ENCODE peak calls at places on chromosomes 1 and 21, in seven cellular contexts. One of them, this sample, is unnamed.

GRCh38 chr1:59750612-59751395 is 63.9 kb upstream of the HOOK1 start:
- DNase-seq in mesothelial cell of epicardium: no peak
- DNase-seq in stromal cell of bone marrow: peak; percentile 86
- DNase-seq in right lobe of liver: no peak
- DNase-seq in HFF-Myc: peak; percentile 73
- DNase-seq in stimulated activated CD4-positive, alpha-beta T cell treated with anti-CD3 and anti-CD28 coated beads, Interleukin-4, amount 100 ng/mL, for 1 hour: no peak
- DNase-seq in Peyer's patch: peak; percentile 51
- DNase-seq in this sample: peak; percentile 39

GRCh38 chr1:58395355-58395754 is 151.2 kb downstream of the OMA1 start:
- DNase-seq in stimulated activated CD4-positive, alpha-beta T cell treated with anti-CD3 and anti-CD28 coated beads, Interleukin-4, amount 100 ng/mL, for 1 hour: no peak
- DNase-seq in HFF-Myc: peak; percentile 95
- DNase-seq in right lobe of liver: no peak
- DNase-seq in mesothelial cell of epicardium: no peak
- DNase-seq in stromal cell of bone marrow: peak; percentile 73
- DNase-seq in Peyer's patch: no peak
- DNase-seq in this sample: no peak

GRCh38 chr1:97202981-97203380 is 481.4 kb downstream of the PTBP2 start:
- DNase-seq in Peyer's patch: no peak
- DNase-seq in HFF-Myc: no peak
- DNase-seq in stromal cell of bone marrow: no peak
- DNase-seq in stimulated activated CD4-positive, alpha-beta T cell treated with anti-CD3 and anti-CD28 coated beads, Interleukin-4, amount 100 ng/mL, for 1 hour: no peak
- DNase-seq in mesothelial cell of epicardium: no peak
- DNase-seq in right lobe of liver: no peak
- DNase-seq in this sample: no peak

GRCh38 chr1:20708057-20708456 is 9.8 kb downstream of the KIF17 start:
- DNase-seq in stimulated activated CD4-positive, alpha-beta T cell treated with anti-CD3 and anti-CD28 coated beads, Interleukin-4, amount 100 ng/mL, for 1 hour: no peak
- DNase-seq in stromal cell of bone marrow: no peak
- DNase-seq in mesothelial cell of epicardium: no peak
- DNase-seq in Peyer's patch: no peak
- DNase-seq in HFF-Myc: no peak
- DNase-seq in right lobe of liver: no peak
- DNase-seq in this sample: no peak

GRCh38 chr1:37890378-37891014 is 31.1 kb upstream of the MTF1 start:
- DNase-seq in mesothelial cell of epicardium: no peak
- DNase-seq in right lobe of liver: no peak
- DNase-seq in Peyer's patch: no peak
- DNase-seq in stromal cell of bone marrow: no peak
- DNase-seq in HFF-Myc: peak; percentile 16
- DNase-seq in stimulated activated CD4-positive, alpha-beta T cell treated with anti-CD3 and anti-CD28 coated beads, Interleukin-4, amount 100 ng/mL, for 1 hour: no peak
- DNase-seq in this sample: peak; percentile 54

GRCh38 chr1:19704247-19705113 is 39.8 kb downstream of the HTR6 start:
- DNase-seq in stimulated activated CD4-positive, alpha-beta T cell treated with anti-CD3 and anti-CD28 coated beads, Interleukin-4, amount 100 ng/mL, for 1 hour: peak; percentile 64
- DNase-seq in stromal cell of bone marrow: peak; percentile 45
- DNase-seq in HFF-Myc: peak; percentile 37
- DNase-seq in Peyer's patch: peak; percentile 84
- DNase-seq in mesothelial cell of epicardium: peak; percentile 57
- DNase-seq in right lobe of liver: peak; percentile 74
- DNase-seq in this sample: no peak

GRCh38 chr1:200118779-200119505 is 91.4 kb downstream of the NR5A2 start:
- DNase-seq in stimulated activated CD4-positive, alpha-beta T cell treated with anti-CD3 and anti-CD28 coated beads, Interleukin-4, amount 100 ng/mL, for 1 hour: no peak
- DNase-seq in mesothelial cell of epicardium: no peak
- DNase-seq in right lobe of liver: no peak
- DNase-seq in HFF-Myc: no peak
- DNase-seq in stromal cell of bone marrow: no peak
- DNase-seq in Peyer's patch: no peak
- DNase-seq in this sample: peak; percentile 89

GRCh38 chr1:150551784-150552691 is 2.8 kb downstream of the ADAMTSL4 start:
- DNase-seq in stromal cell of bone marrow: peak; percentile 88
- DNase-seq in right lobe of liver: peak; percentile 90
- DNase-seq in HFF-Myc: no peak
- DNase-seq in Peyer's patch: peak; percentile 87
- DNase-seq in mesothelial cell of epicardium: no peak
- DNase-seq in stimulated activated CD4-positive, alpha-beta T cell treated with anti-CD3 and anti-CD28 coated beads, Interleukin-4, amount 100 ng/mL, for 1 hour: no peak
- DNase-seq in this sample: no peak

GRCh38 chr1:88936760-88937342 is 45.5 kb upstream of the GTF2B start:
- DNase-seq in stromal cell of bone marrow: no peak
- DNase-seq in right lobe of liver: no peak
- DNase-seq in Peyer's patch: no peak
- DNase-seq in HFF-Myc: no peak
- DNase-seq in stimulated activated CD4-positive, alpha-beta T cell treated with anti-CD3 and anti-CD28 coated beads, Interleukin-4, amount 100 ng/mL, for 1 hour: no peak
- DNase-seq in mesothelial cell of epicardium: no peak
- DNase-seq in this sample: no peak

GRCh38 chr1:160205242-160205973 is at the start of gene PEA15:
- DNase-seq in HFF-Myc: no peak
- DNase-seq in Peyer's patch: peak; percentile 89
- DNase-seq in stimulated activated CD4-positive, alpha-beta T cell treated with anti-CD3 and anti-CD28 coated beads, Interleukin-4, amount 100 ng/mL, for 1 hour: peak; percentile 74
- DNase-seq in right lobe of liver: peak; percentile 84
- DNase-seq in mesothelial cell of epicardium: peak; percentile 60
- DNase-seq in stromal cell of bone marrow: peak; percentile 44
- DNase-seq in this sample: peak; percentile 46

GRCh38 chr1:164559342-164560070 is 522 bp downstream of the PBX1 start:
- DNase-seq in mesothelial cell of epicardium: peak; percentile 25
- DNase-seq in stromal cell of bone marrow: no peak
- DNase-seq in Peyer's patch: peak; percentile 50
- DNase-seq in HFF-Myc: no peak
- DNase-seq in stimulated activated CD4-positive, alpha-beta T cell treated with anti-CD3 and anti-CD28 coated beads, Interleukin-4, amount 100 ng/mL, for 1 hour: no peak
- DNase-seq in right lobe of liver: peak; percentile 23
- DNase-seq in this sample: peak; percentile 89

GRCh38 chr21:33850985-33851384 is 64.6 kb downstream of the ATP5PO start:
- DNase-seq in stromal cell of bone marrow: no peak
- DNase-seq in right lobe of liver: no peak
- DNase-seq in Peyer's patch: no peak
- DNase-seq in stimulated activated CD4-positive, alpha-beta T cell treated with anti-CD3 and anti-CD28 coated beads, Interleukin-4, amount 100 ng/mL, for 1 hour: no peak
- DNase-seq in mesothelial cell of epicardium: no peak
- DNase-seq in HFF-Myc: no peak
- DNase-seq in this sample: no peak

GRCh38 chr1:181392613-181393170 is 90.6 kb upstream of the CACNA1E start:
- DNase-seq in stimulated activated CD4-positive, alpha-beta T cell treated with anti-CD3 and anti-CD28 coated beads, Interleukin-4, amount 100 ng/mL, for 1 hour: no peak
- DNase-seq in stromal cell of bone marrow: no peak
- DNase-seq in Peyer's patch: no peak
- DNase-seq in right lobe of liver: no peak
- DNase-seq in HFF-Myc: no peak
- DNase-seq in mesothelial cell of epicardium: no peak
- DNase-seq in this sample: no peak

GRCh38 chr1:50981741-50982140 is 11.7 kb downstream of the CDKN2C start:
- DNase-seq in HFF-Myc: no peak
- DNase-seq in right lobe of liver: no peak
- DNase-seq in mesothelial cell of epicardium: no peak
- DNase-seq in stimulated activated CD4-positive, alpha-beta T cell treated with anti-CD3 and anti-CD28 coated beads, Interleukin-4, amount 100 ng/mL, for 1 hour: no peak
- DNase-seq in Peyer's patch: no peak
- DNase-seq in stromal cell of bone marrow: no peak
- DNase-seq in this sample: no peak

GRCh38 chr1:175554586-175554985 is 188.8 kb downstream of the TNR start:
- DNase-seq in right lobe of liver: no peak
- DNase-seq in HFF-Myc: no peak
- DNase-seq in mesothelial cell of epicardium: no peak
- DNase-seq in stimulated activated CD4-positive, alpha-beta T cell treated with anti-CD3 and anti-CD28 coated beads, Interleukin-4, amount 100 ng/mL, for 1 hour: no peak
- DNase-seq in stromal cell of bone marrow: no peak
- DNase-seq in Peyer's patch: no peak
- DNase-seq in this sample: no peak

GRCh38 chr1:23492132-23492720 is 8.2 kb upstream of the ASAP3 start:
- DNase-seq in HFF-Myc: no peak
- DNase-seq in stimulated activated CD4-positive, alpha-beta T cell treated with anti-CD3 and anti-CD28 coated beads, Interleukin-4, amount 100 ng/mL, for 1 hour: no peak
- DNase-seq in right lobe of liver: no peak
- DNase-seq in stromal cell of bone marrow: no peak
- DNase-seq in Peyer's patch: no peak
- DNase-seq in mesothelial cell of epicardium: no peak
- DNase-seq in this sample: no peak

GRCh38 chr21:36134820-36135390 is at the start of gene CBR3:
- DNase-seq in right lobe of liver: peak; percentile 46
- DNase-seq in mesothelial cell of epicardium: no peak
- DNase-seq in stromal cell of bone marrow: peak; percentile 81
- DNase-seq in HFF-Myc: no peak
- DNase-seq in Peyer's patch: peak; percentile 64
- DNase-seq in stimulated activated CD4-positive, alpha-beta T cell treated with anti-CD3 and anti-CD28 coated beads, Interleukin-4, amount 100 ng/mL, for 1 hour: peak; percentile 69
- DNase-seq in this sample: no peak

GRCh38 chr1:8473892-8474300 is 156.0 kb downstream of the SLC45A1 start:
- DNase-seq in HFF-Myc: no peak
- DNase-seq in right lobe of liver: no peak
- DNase-seq in Peyer's patch: no peak
- DNase-seq in stromal cell of bone marrow: no peak
- DNase-seq in mesothelial cell of epicardium: no peak
- DNase-seq in stimulated activated CD4-positive, alpha-beta T cell treated with anti-CD3 and anti-CD28 coated beads, Interleukin-4, amount 100 ng/mL, for 1 hour: no peak
- DNase-seq in this sample: no peak

GRCh38 chr1:191306916-191307315 is 829.3 kb upstream of the BRINP3 start:
- DNase-seq in stromal cell of bone marrow: no peak
- DNase-seq in HFF-Myc: no peak
- DNase-seq in mesothelial cell of epicardium: no peak
- DNase-seq in Peyer's patch: no peak
- DNase-seq in stimulated activated CD4-positive, alpha-beta T cell treated with anti-CD3 and anti-CD28 coated beads, Interleukin-4, amount 100 ng/mL, for 1 hour: no peak
- DNase-seq in right lobe of liver: no peak
- DNase-seq in this sample: no peak

GRCh38 chr1:20398744-20399143 is 87.3 kb downstream of the CAMK2N1 start:
- DNase-seq in HFF-Myc: no peak
- DNase-seq in stromal cell of bone marrow: no peak
- DNase-seq in mesothelial cell of epicardium: no peak
- DNase-seq in right lobe of liver: no peak
- DNase-seq in stimulated activated CD4-positive, alpha-beta T cell treated with anti-CD3 and anti-CD28 coated beads, Interleukin-4, amount 100 ng/mL, for 1 hour: no peak
- DNase-seq in Peyer's patch: no peak
- DNase-seq in this sample: no peak

GRCh38 chr21:42731264-42732032 is 78.0 kb downstream of the PDE9A start:
- DNase-seq in Peyer's patch: peak; percentile 91
- DNase-seq in mesothelial cell of epicardium: no peak
- DNase-seq in right lobe of liver: no peak
- DNase-seq in stromal cell of bone marrow: no peak
- DNase-seq in HFF-Myc: no peak
- DNase-seq in stimulated activated CD4-positive, alpha-beta T cell treated with anti-CD3 and anti-CD28 coated beads, Interleukin-4, amount 100 ng/mL, for 1 hour: no peak
- DNase-seq in this sample: no peak

GRCh38 chr21:46078984-46079356 is 18.9 kb upstream of the COL6A2 start:
- DNase-seq in stromal cell of bone marrow: no peak
- DNase-seq in right lobe of liver: no peak
- DNase-seq in stimulated activated CD4-positive, alpha-beta T cell treated with anti-CD3 and anti-CD28 coated beads, Interleukin-4, amount 100 ng/mL, for 1 hour: no peak
- DNase-seq in HFF-Myc: no peak
- DNase-seq in mesothelial cell of epicardium: no peak
- DNase-seq in Peyer's patch: no peak
- DNase-seq in this sample: no peak

This sample was measured in NCI-H526 treated with DMSO at 0.1 percent for 48 hours.